ENCODE peak calls at places on chromosomes 11 and 22, in eight cellular contexts. R is A549, M is ovary, J is Calu3, V is lung, L is OCI-LY7, O is brain microvascular endothelial cell, Q is cardiac fibroblast. Y is an unnamed sample.

GRCh38 chr11:3637201-3637600 is 4.6 kb downstream of the ART5 start:
- DNase-seq in R (no peak), M (no peak), J (no peak), V (no peak), L (no peak), O (no peak), Q (no peak), Y (no peak)

GRCh38 chr11:12029738-12030363 is 21.4 kb upstream of the DKK3 start:
- DNase-seq in R (no peak), M (no peak), J (no peak), V (no peak), L (no peak), O (no peak), Q (no peak), Y (no peak)

GRCh38 chr11:82936261-82936660 is 34.7 kb downstream of the DDIAS start:
- DNase-seq in R (no peak), M (no peak), J (no peak), V (no peak), L (no peak), O (peak; percentile 40), Q (peak; percentile 85), Y (no peak)

GRCh38 chr22:32618461-32619140 is 144.0 kb downstream of the FBXO7 start:
- DNase-seq in R (no peak), M (peak; percentile 69), J (no peak), V (no peak), L (no peak), O (no peak), Q (no peak), Y (no peak)

GRCh38 chr22:38959574-38959973 is 2.2 kb downstream of the APOBEC3A start:
- DNase-seq in R (no peak), M (no peak), J (no peak), V (no peak), L (no peak), O (no peak), Q (no peak), Y (no peak)

GRCh38 chr22:46084943-46085830 is 65.1 kb upstream of the PPARA start:
- DNase-seq in R (no peak), M (peak; percentile 92), J (peak; percentile 81), V (peak; percentile 78), L (no peak), O (no peak), Q (peak; percentile 93), Y (peak; percentile 92)

GRCh38 chr11:133844217-133844616 is 1.1 kb downstream of the SPATA19 start:
- DNase-seq in R (no peak), M (no peak), J (no peak), V (peak; percentile 22), L (no peak), O (no peak), Q (no peak), Y (no peak)

GRCh38 chr11:35040221-35040942 is 98.6 kb upstream of the CD44 start:
- DNase-seq in R (peak; percentile 36), M (no peak), J (no peak), V (no peak), L (no peak), O (peak; percentile 86), Q (peak; percentile 77), Y (peak; percentile 40)

GRCh38 chr11:134818531-134818930 is 406.5 kb upstream of the B3GAT1 start:
- DNase-seq in R (no peak), M (no peak), J (no peak), V (peak; percentile 1), L (no peak), O (no peak), Q (no peak), Y (no peak)

GRCh38 chr11:62791501-62792192 is at the start of gene TMEM223:
- DNase-seq in R (peak; percentile 79), M (peak; percentile 91), J (peak; percentile 93), V (peak; percentile 85), L (peak; percentile 87), O (peak; percentile 68), Q (peak; percentile 74), Y (peak; percentile 83)

GRCh38 chr11:8363924-8364323 is 100.2 kb upstream of the LMO1 start:
- DNase-seq in R (no peak), M (no peak), J (no peak), V (no peak), L (no peak), O (no peak), Q (peak; percentile 13), Y (no peak)

GRCh38 chr11:26088391-26088790 is 243.5 kb upstream of the ANO3 start:
- DNase-seq in R (no peak), M (no peak), J (no peak), V (no peak), L (no peak), O (no peak), Q (peak; percentile 31), Y (no peak)

GRCh38 chr22:43747877-43748276 is 64.2 kb downstream of the EFCAB6 start:
- DNase-seq in R (no peak), M (no peak), J (no peak), V (no peak), L (no peak), O (no peak), Q (peak; percentile 1), Y (no peak)

GRCh38 chr11:46361283-46362145 is 14.3 kb downstream of the DGKZ start:
- DNase-seq in R (no peak), M (no peak), J (no peak), V (peak; percentile 66), L (peak; percentile 88), O (peak; percentile 69), Q (peak; percentile 55), Y (no peak)

GRCh38 chr11:6898911-6899310 is 6.6 kb upstream of the OR2D2 start:
- DNase-seq in R (no peak), M (no peak), J (no peak), V (no peak), L (no peak), O (no peak), Q (no peak), Y (no peak)

GRCh38 chr11:107999759-108000455 is 8.8 kb upstream of the CUL5 start:
- DNase-seq in R (peak; percentile 67), M (no peak), J (peak; percentile 46), V (no peak), L (peak; percentile 72), O (peak; percentile 21), Q (peak; percentile 32), Y (no peak)

GRCh38 chr11:111982019-111982464 is 43.2 kb upstream of the DLAT start:
- DNase-seq in R (peak; percentile 38), M (no peak), J (peak; percentile 73), V (peak; percentile 82), L (peak; percentile 77), O (peak; percentile 41), Q (peak; percentile 60), Y (peak; percentile 79)

GRCh38 chr22:35317680-35318290 is 18.1 kb downstream of the TOM1 start:
- DNase-seq in R (no peak), M (peak; percentile 23), J (no peak), V (no peak), L (no peak), O (no peak), Q (no peak), Y (no peak)

GRCh38 chr11:118485273-118485672 is 42.0 kb upstream of the TTC36 start:
- DNase-seq in R (peak; percentile 21), M (no peak), J (no peak), V (no peak), L (no peak), O (no peak), Q (peak; percentile 2), Y (no peak)
- TF ChIP-seq CTCF in R (peak; percentile 14), M (no peak), J (no peak), V (no peak), L (peak; percentile 67), O (peak; percentile 35), Q (no peak), Y (no peak)

GRCh38 chr11:96094156-96094555 is 170.2 kb upstream of the MTMR2 start:
- DNase-seq in R (no peak), M (no peak), J (no peak), V (no peak), L (no peak), O (no peak), Q (no peak), Y (no peak)

GRCh38 chr11:96088914-96089313 is 165.0 kb upstream of the MTMR2 start:
- DNase-seq in R (no peak), M (no peak), J (no peak), V (no peak), L (no peak), O (no peak), Q (no peak), Y (no peak)

GRCh38 chr11:96092511-96092910 is 168.6 kb upstream of the MTMR2 start:
- DNase-seq in R (no peak), M (no peak), J (no peak), V (no peak), L (no peak), O (no peak), Q (no peak), Y (no peak)

GRCh38 chr11:96090711-96091110 is 166.8 kb upstream of the MTMR2 start:
- DNase-seq in R (no peak), M (no peak), J (no peak), V (no peak), L (no peak), O (peak; percentile 77), Q (peak; percentile 76), Y (no peak)

GRCh38 chr11:96091476-96091875 is 167.6 kb upstream of the MTMR2 start:
- DNase-seq in R (no peak), M (no peak), J (no peak), V (no peak), L (peak; percentile 64), O (no peak), Q (no peak), Y (no peak)
- TF ChIP-seq CTCF in R (peak; percentile 7), M (no peak), J (no peak), V (no peak), L (peak; percentile 69), O (peak; percentile 11), Q (no peak), Y (no peak)

GRCh38 chr11:91219501-91219900 is 996.7 kb upstream of the CHORDC1 start:
- DNase-seq in R (no peak), M (no peak), J (no peak), V (no peak), L (no peak), O (peak; percentile 67), Q (peak; percentile 57), Y (no peak)

DNA sequence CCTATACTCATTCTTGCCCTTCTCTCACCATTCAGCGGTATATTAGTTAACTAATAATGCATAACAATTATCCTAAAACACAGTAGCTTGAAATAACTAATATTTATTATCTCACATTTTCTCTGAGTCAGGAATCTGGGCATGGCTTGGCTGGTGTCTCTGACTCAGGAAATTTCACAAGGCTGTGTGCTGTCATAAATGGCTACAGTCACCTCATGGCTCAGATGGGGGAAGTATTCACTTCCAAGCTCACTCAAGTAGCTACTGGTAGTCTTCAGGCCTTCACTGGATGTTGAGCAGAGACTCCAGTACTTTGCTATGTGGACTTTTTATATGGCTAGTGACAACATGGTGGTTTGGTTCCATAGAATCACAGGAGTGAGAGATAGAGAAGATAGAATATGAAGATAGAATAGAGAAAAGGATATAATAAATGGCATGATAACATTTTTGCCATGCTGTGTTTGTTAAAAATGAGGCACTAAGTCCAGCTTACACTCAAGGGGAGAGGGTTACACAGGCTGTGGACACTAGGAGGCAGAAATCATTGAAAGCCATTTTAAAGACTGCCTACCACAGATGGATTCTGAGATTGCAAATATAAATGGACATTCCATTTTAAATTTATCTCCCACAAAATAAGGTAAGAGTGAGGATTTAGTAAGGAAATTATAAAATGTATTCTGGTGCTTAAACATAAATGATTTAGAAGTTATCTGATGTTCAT is 997.8 kb upstream of the CHORDC1 start:
- DNase-seq in R (no peak), M (no peak), J (no peak), V (no peak), L (no peak), O (peak; percentile 75), Q (peak; percentile 88), Y (no peak)
- TF ChIP-seq CTCF in R (no peak), M (no peak), J (no peak), V (no peak), L (no peak), O (no peak), Q (no peak), Y (no peak)

GRCh38 chr22:40552070-40552469 is 84.4 kb downstream of the MRTFA start:
- DNase-seq in R (no peak), M (no peak), J (no peak), V (no peak), L (no peak), O (no peak), Q (peak; percentile 70), Y (no peak)
- TF ChIP-seq CTCF in R (no peak), M (no peak), J (no peak), V (no peak), L (no peak), O (no peak), Q (peak; percentile 33), Y (no peak)

Y was measured in pancreas.